ENCODE peak calls at places on chromosomes 4 and X, in nine cellular contexts. Q, P, M, G, V, O, J, N and I are unnamed samples.

GRCh38 chr4:89836897-89837384 is at the start of gene SNCA:
- DNase-seq in Q (peak), P (no peak), M (peak), G (peak), V (peak), O (peak), J (peak), N (peak), I (peak)

GRCh38 chr4:78057600-78058560 is 757 bp downstream of the FRAS1 start:
- DNase-seq in Q (peak), P (peak), M (peak), G (peak), V (peak), O (peak), J (peak), N (peak), I (peak)

GRCh38 chr4:74338792-74339333 is 26.1 kb upstream of the EREG start:
- DNase-seq in Q (no peak), P (no peak), M (no peak), G (no peak), V (no peak), O (no peak), J (peak), N (no peak), I (no peak)

GRCh38 chr4:127959794-127960193 is 5.2 kb downstream of the MFSD8 start:
- DNase-seq in Q (no peak), P (no peak), M (no peak), G (no peak), V (no peak), O (no peak), J (peak), N (no peak), I (no peak)

GRCh38 chr4:1464581-1465171 is 58.4 kb upstream of the NKX1-1 start:
- DNase-seq in Q (peak), P (no peak), M (no peak), G (no peak), V (no peak), O (no peak), J (no peak), N (no peak), I (peak)

GRCh38 chr4:2416564-2417195 is 1.8 kb downstream of the ZFYVE28 start:
- DNase-seq in Q (no peak), P (no peak), M (no peak), G (no peak), V (no peak), O (no peak), J (no peak), N (peak), I (no peak)

GRCh38 chr4:72966652-72967051 is 102.9 kb downstream of the COX18 start:
- DNase-seq in Q (no peak), P (no peak), M (no peak), G (no peak), V (no peak), O (no peak), J (no peak), N (no peak), I (no peak)

GRCh38 chr4:55079451-55080173 is 45.8 kb downstream of the KDR start:
- DNase-seq in Q (no peak), P (no peak), M (no peak), G (no peak), V (no peak), O (no peak), J (no peak), N (no peak), I (no peak)

GRCh38 chrX:107710617-107711391 is 64.8 kb downstream of the TSC22D3 start:
- DNase-seq in Q (no peak), P (peak), M (no peak), G (peak), V (peak), O (no peak), J (peak), N (no peak), I (peak)

GRCh38 chr4:162705130-162705803 is 461.4 kb downstream of the NAF1 start:
- DNase-seq in Q (no peak), P (no peak), M (no peak), G (no peak), V (no peak), O (no peak), J (no peak), N (no peak), I (no peak)

GRCh38 chrX:30308263-30309138 is 689 bp downstream of the NR0B1 start:
- DNase-seq in Q (no peak), P (no peak), M (no peak), G (peak), V (no peak), O (no peak), J (no peak), N (no peak), I (no peak)

GRCh38 chr4:67198757-67199156 is 346.5 kb downstream of the CENPC start:
- DNase-seq in Q (no peak), P (no peak), M (no peak), G (no peak), V (no peak), O (no peak), J (no peak), N (no peak), I (no peak)

GRCh38 chr4:110636677-110637407 is 14.0 kb upstream of the PITX2 start:
- DNase-seq in Q (no peak), P (no peak), M (no peak), G (no peak), V (no peak), O (no peak), J (peak), N (no peak), I (no peak)

GRCh38 chrX:38985375-38985774 is 184.1 kb downstream of the MID1IP1 start:
- DNase-seq in Q (no peak), P (no peak), M (no peak), G (no peak), V (no peak), O (no peak), J (peak), N (no peak), I (no peak)

DNA sequence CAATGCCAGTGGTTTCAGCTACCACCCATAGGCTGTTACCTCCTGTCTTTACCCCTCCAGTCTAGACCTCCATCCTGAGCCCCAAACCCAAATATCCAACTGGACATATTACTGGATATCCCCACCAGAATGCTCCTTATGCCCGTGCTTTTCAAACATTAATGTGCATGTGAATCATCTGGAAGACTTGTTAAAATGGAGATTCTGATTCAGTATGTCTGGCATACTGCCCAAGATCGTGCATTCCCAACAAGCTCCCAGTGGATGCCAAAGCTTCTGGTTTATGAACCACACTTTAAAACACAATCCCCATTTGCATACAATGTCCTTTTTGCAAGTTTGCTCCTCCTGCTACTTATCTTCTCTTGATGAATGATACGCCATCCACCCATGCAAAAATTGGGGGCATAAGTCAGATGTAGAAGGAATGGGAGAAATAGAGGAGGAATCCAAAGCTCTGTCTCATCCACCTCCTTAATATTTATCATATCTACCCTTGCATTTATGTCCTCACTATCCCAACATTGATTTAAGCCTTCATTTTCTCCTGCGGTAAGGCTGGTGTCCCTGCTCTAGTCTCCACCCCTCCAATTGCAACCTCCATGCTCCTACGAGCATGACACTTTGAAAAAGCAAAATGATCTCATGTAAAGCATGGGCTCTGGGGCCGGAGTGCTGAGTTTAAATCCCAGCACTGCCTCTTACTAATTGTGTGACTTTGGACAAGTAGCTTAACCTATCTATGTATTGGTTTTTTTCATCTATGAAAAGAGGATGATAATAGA is 7.4 kb upstream of the PGRMC1 start:
- DNase-seq in Q (no peak), P (no peak), M (no peak), G (no peak), V (no peak), O (no peak), J (peak), N (no peak), I (no peak)
- H3K4me3 ChIP-seq in Q (no peak), P (no peak), M (no peak), G (no peak), V (no peak), O (no peak), J (no peak), N (no peak), I (no peak)

GRCh38 chrX:7146703-7147430 is 645 bp upstream of the STS start:
- DNase-seq in Q (peak), P (no peak), M (no peak), G (peak), V (peak), O (no peak), J (no peak), N (peak), I (no peak)
- TF ChIP-seq POLR2A in Q (no peak), P (no peak), M (no peak), G (no peak), V (no peak), O (no peak), J (no peak), N (no peak), I (no peak)

GRCh38 chrX:2577844-2578444 is 77.2 kb upstream of the DHRSX start:
- DNase-seq in Q (no peak), P (no peak), M (no peak), G (no peak), V (no peak), O (no peak), J (no peak), N (no peak), I (no peak)
- TF ChIP-seq CTCF in Q (no peak), P (no peak), M (no peak), G (no peak), V (no peak), O (no peak), J (no peak), N (no peak), I (no peak)

GRCh38 chr4:165680821-165681220 is 192.2 kb upstream of the TLL1 start:
- DNase-seq in Q (no peak), P (no peak), M (no peak), G (no peak), V (no peak), O (no peak), J (no peak), N (no peak), I (no peak)

GRCh38 chr4:165678236-165678960 is 194.6 kb upstream of the TLL1 start:
- DNase-seq in Q (no peak), P (no peak), M (no peak), G (no peak), V (no peak), O (no peak), J (no peak), N (no peak), I (no peak)

GRCh38 chr4:165686756-165687155 is 186.3 kb upstream of the TLL1 start:
- DNase-seq in Q (no peak), P (no peak), M (no peak), G (no peak), V (no peak), O (no peak), J (no peak), N (no peak), I (no peak)

GRCh38 chr4:165682621-165683020 is 190.4 kb upstream of the TLL1 start:
- DNase-seq in Q (no peak), P (no peak), M (no peak), G (no peak), V (no peak), O (no peak), J (no peak), N (no peak), I (no peak)

GRCh38 chr4:165684177-165684870 is 188.7 kb upstream of the TLL1 start:
- DNase-seq in Q (no peak), P (no peak), M (no peak), G (no peak), V (no peak), O (no peak), J (no peak), N (no peak), I (no peak)
- H3K4me3 ChIP-seq in Q (no peak), P (no peak), M (no peak), G (no peak), V (no peak), O (no peak), J (no peak), N (no peak), I (no peak)

DNA sequence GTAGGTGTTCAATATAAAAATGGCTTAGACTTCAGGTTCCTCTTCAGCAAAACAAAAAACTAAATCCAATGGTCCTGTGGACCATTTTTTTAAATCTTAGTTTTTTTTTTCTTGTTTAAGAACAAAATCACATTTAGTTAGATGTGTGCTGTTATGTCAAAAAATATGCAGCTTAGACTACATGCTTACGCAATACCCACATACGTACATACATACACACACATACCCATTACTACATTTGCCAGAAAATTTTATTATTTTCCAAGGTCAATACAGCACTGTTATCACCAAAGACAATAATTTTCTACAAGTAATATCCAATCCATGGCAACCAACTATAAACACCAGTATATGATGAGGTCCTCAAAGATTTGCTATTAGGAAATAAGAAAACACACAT is 144.1 kb downstream of the PDGFC start:
- DNase-seq in Q (no peak), P (no peak), M (no peak), G (no peak), V (no peak), O (no peak), J (no peak), N (no peak), I (no peak)
- TF ChIP-seq POLR2A in Q (no peak), P (no peak), M (no peak), G (no peak), V (no peak), O (no peak), J (no peak), N (no peak), I (no peak)

GRCh38 chr4:112518675-112519074 is 2.7 kb upstream of the NEUROG2 start:
- DNase-seq in Q (no peak), P (no peak), M (no peak), G (no peak), V (no peak), O (no peak), J (no peak), N (no peak), I (no peak)

GRCh38 chr4:112521123-112522116 is 5.4 kb upstream of the NEUROG2 start:
- DNase-seq in Q (no peak), P (no peak), M (no peak), G (no peak), V (no peak), O (no peak), J (no peak), N (no peak), I (peak)

GRCh38 chr4:112517911-112518310 is 1.9 kb upstream of the NEUROG2 start:
- DNase-seq in Q (no peak), P (no peak), M (no peak), G (no peak), V (no peak), O (no peak), J (no peak), N (no peak), I (no peak)

GRCh38 chr4:112520598-112521122 is 4.7 kb upstream of the NEUROG2 start:
- DNase-seq in Q (no peak), P (no peak), M (no peak), G (no peak), V (no peak), O (no peak), J (no peak), N (no peak), I (no peak)

DNA sequence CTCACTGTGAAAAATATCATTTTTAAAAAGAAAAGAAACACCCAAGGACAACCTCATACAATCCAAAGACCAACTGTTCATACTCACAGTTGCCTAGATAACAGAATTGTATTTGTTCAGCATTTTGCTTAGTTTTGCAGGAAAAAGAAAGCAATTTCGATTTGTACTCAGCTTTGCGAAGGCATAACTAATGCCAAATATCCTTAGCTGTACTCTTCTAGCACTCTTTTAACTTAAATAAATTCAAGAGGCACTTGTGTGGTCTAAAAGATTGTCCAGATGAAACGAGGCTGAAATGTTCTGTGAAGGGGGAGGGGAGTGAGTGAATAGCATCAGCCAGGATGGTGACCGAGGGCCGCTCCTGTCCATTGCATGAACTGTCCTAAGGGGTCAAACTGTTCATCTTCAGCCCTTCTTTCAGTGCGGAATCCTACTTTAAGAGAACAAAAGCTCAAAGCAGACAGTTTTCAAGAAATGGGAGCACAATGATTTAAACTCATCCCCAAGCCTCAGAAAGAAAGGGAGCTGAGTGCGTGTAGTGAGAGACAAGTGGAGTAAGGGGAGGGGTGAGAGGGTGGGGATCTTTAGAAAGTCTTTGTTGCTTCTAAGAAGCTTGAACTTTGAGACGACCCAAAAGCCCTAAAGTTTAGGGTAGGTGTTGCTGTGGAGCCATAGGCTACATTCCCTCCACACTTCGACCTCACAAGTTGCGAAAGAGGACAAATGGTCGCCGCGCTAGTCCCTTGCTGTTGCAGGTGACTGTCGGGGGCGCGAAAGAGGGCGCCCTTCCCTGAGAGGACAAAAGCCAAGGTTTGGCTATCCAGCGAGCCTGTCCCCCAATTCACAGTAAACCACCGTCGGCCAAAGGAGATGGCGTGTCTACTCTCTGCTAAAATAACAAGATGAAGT is 4.0 kb upstream of the NEUROG2 start:
- DNase-seq in Q (no peak), P (no peak), M (no peak), G (no peak), V (no peak), O (no peak), J (no peak), N (no peak), I (no peak)
- TF ChIP-seq CTCF in Q (no peak), P (peak), M (no peak), G (no peak), V (no peak), O (no peak), J (no peak), N (no peak), I (no peak)